ENCODE peak calls at places on chromosome 13, in five cellular contexts. U is iPS DF 6.9, K is H1, S is heart left ventricle, T is PC-3. X is an unnamed sample. For H3K27me3 and H3K9me3, the result is how much of the 10 kb centered on the place peaks cover.

GRCh38 chr13:102907016-102907756 is 61.4 kb downstream of the ERCC5 start:
- DNase-seq in U (no peak), K (no peak), S (no peak), T (no peak), X (no peak)

GRCh38 chr13:113172419-113172926 is 14.0 kb downstream of the PROZ start:
- DNase-seq in U (no peak), K (no peak), S (no peak), T (no peak), X (no peak)

GRCh38 chr13:79468819-79469218 is 12.1 kb upstream of the NDFIP2 start:
- DNase-seq in U (no peak), K (no peak), S (no peak), T (no peak), X (no peak)

GRCh38 chr13:21133077-21133476 is 43.3 kb downstream of the SKA3 start:
- DNase-seq in U (no peak), K (no peak), S (no peak), T (no peak), X (no peak)

GRCh38 chr13:21150013-21150412 is 26.3 kb downstream of the SKA3 start:
- DNase-seq in U (no peak), K (no peak), S (no peak), T (no peak), X (no peak)

GRCh38 chr13:20902438-20903163 is at the start of gene XPO4:
- DNase-seq in U (no peak), K (peak), S (peak), T (peak), X (no peak)

GRCh38 chr13:30371649-30372265 is 50.5 kb upstream of the UBE2L5 start:
- DNase-seq in U (no peak), K (no peak), S (no peak), T (peak), X (no peak)

GRCh38 chr13:24033527-24034302 is 126.8 kb upstream of the SPATA13 start:
- DNase-seq in U (no peak), K (no peak), S (no peak), T (no peak), X (no peak)

GRCh38 chr13:65292488-65292901 is 1937.6 kb downstream of the PCDH9 start:
- DNase-seq in U (no peak), K (no peak), S (no peak), T (peak), X (no peak)

GRCh38 chr13:61670384-61671161 is 254.9 kb upstream of the PCDH20 start:
- DNase-seq in U (no peak), K (no peak), S (no peak), T (no peak), X (no peak)

GRCh38 chr13:80139196-80139595 is 201.7 kb downstream of the SPRY2 start:
- DNase-seq in U (no peak), K (no peak), S (no peak), T (peak), X (no peak)

GRCh38 chr13:29540334-29540733 is 55.2 kb downstream of the SLC7A1 start:
- DNase-seq in U (no peak), K (no peak), S (no peak), T (no peak), X (no peak)

GRCh38 chr13:111031531-111031961 is 83.6 kb upstream of the ARHGEF7 start:
- DNase-seq in U (no peak), K (peak), S (no peak), T (peak), X (no peak)

GRCh38 chr13:39148513-39148961 is 110.3 kb downstream of the NHLRC3 start:
- DNase-seq in U (no peak), K (no peak), S (no peak), T (no peak), X (no peak)

GRCh38 chr13:112056284-112056727 is 10.6 kb upstream of the SOX1 start:
- DNase-seq in U (no peak), K (peak), S (no peak), T (no peak), X (no peak)

GRCh38 chr13:112057736-112058518 is 9.0 kb upstream of the SOX1 start:
- DNase-seq in U (no peak), K (peak), S (no peak), T (no peak), X (no peak)

GRCh38 chr13:112057434-112057735 is 9.6 kb upstream of the SOX1 start:
- DNase-seq in U (no peak), K (no peak), S (no peak), T (no peak), X (no peak)

GRCh38 chr13:112055417-112056206 is 11.3 kb upstream of the SOX1 start:
- DNase-seq in U (no peak), K (no peak), S (no peak), T (no peak), X (peak)

DNA sequence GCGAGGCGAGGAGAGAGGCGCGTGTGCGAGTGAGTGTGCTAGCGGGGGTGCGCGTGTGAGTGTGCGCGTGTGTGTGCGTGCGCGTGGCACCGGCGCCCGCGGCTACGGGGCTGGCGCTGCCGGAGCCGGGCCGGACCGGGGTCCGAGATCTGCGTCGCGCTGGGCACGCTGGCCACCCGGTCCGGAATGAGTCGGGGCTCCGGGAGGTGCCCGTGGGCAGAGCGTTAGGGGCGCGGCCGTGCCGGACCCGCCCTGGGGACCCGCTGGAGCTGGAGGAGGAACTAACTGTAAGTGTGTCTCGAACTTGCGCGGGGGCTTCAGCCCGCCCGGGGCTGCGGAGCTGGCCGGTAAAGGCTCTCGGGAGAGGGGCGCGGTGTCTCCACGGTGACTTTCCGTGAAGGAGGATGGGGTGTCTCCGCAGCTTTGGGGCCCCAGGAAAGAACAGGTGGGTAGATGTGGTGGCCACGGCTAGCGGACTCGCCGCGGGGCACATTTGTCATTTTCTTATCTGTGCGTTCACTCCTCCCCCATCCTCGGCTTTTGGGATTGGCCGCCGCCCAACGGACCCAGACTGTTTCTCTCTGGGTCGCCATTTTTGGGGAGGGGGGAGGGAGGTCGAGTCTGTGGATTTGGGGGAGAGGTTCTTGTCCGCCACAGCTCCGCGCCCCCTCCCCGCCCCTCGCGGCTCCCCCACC is 10.1 kb upstream of the SOX1 start:
- DNase-seq in U (no peak), K (peak), S (no peak), T (no peak), X (no peak)
- H3K27me3 ChIP-seq in U (half or more), K (half or more), S (half or more), T (under half), X (under half)

GRCh38 chr13:19153782-19154450 is 27.7 kb downstream of the TUBA3C start:
- DNase-seq in U (no peak), K (no peak), S (no peak), T (no peak), X (no peak)
- H3K9me3 ChIP-seq in U (under half), K (half or more), S (under half), T (under half), X (under half)

GRCh38 chr13:67049744-67050143 is 180.4 kb downstream of the PCDH9 start:
- DNase-seq in U (no peak), K (no peak), S (no peak), T (no peak), X (no peak)
- H3K27me3 ChIP-seq in U (under half), K (under half), S (under half), T (under half), X (under half)

DNA sequence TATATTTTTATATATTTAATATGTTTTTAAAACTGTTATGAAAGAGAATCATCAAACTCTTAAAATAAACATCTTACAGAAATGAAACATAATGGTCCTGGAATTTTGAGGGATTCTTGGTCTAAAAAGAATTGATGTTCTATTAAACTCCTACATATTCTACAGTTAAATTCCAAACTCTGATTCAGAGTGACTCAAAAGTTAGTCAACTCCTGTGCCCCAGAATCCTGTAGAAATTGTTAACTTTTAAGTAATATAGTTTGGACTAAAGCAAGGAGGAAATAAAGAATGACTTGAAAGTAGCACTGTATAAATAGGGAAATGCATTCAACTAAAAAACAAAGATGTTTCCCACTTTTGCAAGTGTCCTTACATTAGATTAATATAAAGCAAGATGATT is 47.7 kb downstream of the FNDC3A start:
- DNase-seq in U (no peak), K (no peak), S (no peak), T (peak), X (no peak)
- H3K9me3 ChIP-seq in U (under half), K (under half), S (under half), T (under half), X (under half)

DNA sequence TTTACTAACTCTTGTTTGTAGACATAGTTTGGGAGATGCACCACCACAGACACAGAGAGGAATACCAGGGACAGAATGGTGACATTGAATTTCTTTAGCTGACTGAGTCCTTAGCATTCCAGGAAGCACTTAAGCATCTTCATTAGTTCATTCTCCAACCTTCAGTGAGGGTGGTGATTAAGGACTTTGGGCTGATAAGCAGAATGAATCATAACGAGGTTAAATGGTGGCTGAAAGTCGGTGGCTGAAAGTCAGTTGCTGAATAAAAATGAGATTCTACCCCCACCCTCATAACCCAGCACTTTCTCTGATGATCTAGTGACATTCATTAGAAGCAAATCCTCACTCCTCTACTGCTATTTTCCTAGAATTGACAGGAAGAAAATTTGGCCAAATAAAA is 10.6 kb downstream of the PCDH8 start:
- DNase-seq in U (no peak), K (no peak), S (no peak), T (no peak), X (no peak)
- H3K27me3 ChIP-seq in U (under half), K (under half), S (under half), T (under half), X (under half)

GRCh38 chr13:32454886-32455593 is 27.1 kb upstream of the N4BP2L1 start:
- DNase-seq in U (no peak), K (no peak), S (no peak), T (no peak), X (no peak)

GRCh38 chr13:32453981-32454380 is 26.1 kb upstream of the N4BP2L1 start:
- DNase-seq in U (no peak), K (no peak), S (no peak), T (no peak), X (no peak)

GRCh38 chr13:32456591-32456990 is 28.7 kb upstream of the N4BP2L1 start:
- DNase-seq in U (no peak), K (no peak), S (no peak), T (no peak), X (no peak)

DNA sequence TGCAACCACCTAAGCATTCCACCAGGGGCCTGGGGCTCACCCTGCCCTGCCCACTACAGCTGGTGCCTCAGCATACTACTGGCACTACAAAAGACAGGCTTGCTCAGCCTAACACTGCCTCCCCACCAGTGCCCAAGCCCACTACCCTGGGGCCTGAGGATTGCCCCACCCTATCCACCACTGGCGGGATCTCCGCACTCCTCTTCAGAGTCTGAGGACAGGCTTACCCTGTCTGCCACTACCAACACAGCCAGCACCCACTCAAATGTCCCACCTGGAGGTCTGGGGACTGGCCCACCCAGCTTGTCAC is 27.6 kb upstream of the N4BP2L1 start:
- DNase-seq in U (no peak), K (no peak), S (no peak), T (no peak), X (no peak)
- H3K9me3 ChIP-seq in U (under half), K (under half), S (under half), T (under half), X (under half)

GRCh38 chr13:99967498-99967883 is 4.1 kb downstream of the ZIC5 start:
- DNase-seq in U (no peak), K (no peak), S (no peak), T (no peak), X (no peak)
- H3K27me3 ChIP-seq in U (under half), K (under half), S (half or more), T (half or more), X (under half)

GRCh38 chr13:19159181-19159580 is 22.4 kb downstream of the TUBA3C start:
- DNase-seq in U (no peak), K (no peak), S (no peak), T (no peak), X (no peak)
- H3K9me3 ChIP-seq in U (under half), K (half or more), S (under half), T (under half), X (under half)

GRCh38 chr13:27965740-27966640 is 3.1 kb downstream of the CDX2 start:
- DNase-seq in U (no peak), K (peak), S (no peak), T (no peak), X (no peak)
- H3K27me3 ChIP-seq in U (half or more), K (half or more), S (half or more), T (half or more), X (under half)

X was measured in vagina.